ENCODE peak calls at places on chromosomes 6 and 20, in four cellular contexts. X is glutamatergic neuron, O is upper lobe of right lung, S is NCI-H1105 treated with DMSO at 0.1 percent for 48 hours. E is an unnamed sample.

GRCh38 chr20:49276895-49277785 is 717 bp downstream of the ZNFX1 start:
- DNase-seq in S (no peak), X (peak), O (peak), E (no peak)

GRCh38 chr6:158358450-158359077 is 46.3 kb downstream of the TULP4 start:
- DNase-seq in O (no peak), S (no peak), X (no peak), E (no peak)

GRCh38 chr6:151292974-151293373 is 53.2 kb downstream of the AKAP12 start:
- DNase-seq in X (no peak), O (no peak), S (no peak), E (no peak)

GRCh38 chr20:8301655-8302054 is 169.6 kb downstream of the PLCB1 start:
- DNase-seq in S (no peak), X (no peak), O (no peak), E (no peak)

GRCh38 chr6:119096683-119097310 is 18.3 kb upstream of the FAM184A start:
- DNase-seq in X (no peak), O (no peak), S (no peak), E (no peak)

GRCh38 chr20:57618091-57618765 is 2.0 kb downstream of the ZBP1 start:
- DNase-seq in O (peak), S (no peak), X (no peak), E (no peak)

GRCh38 chr6:80227545-80227944 is 121.1 kb downstream of the BCKDHB start:
- DNase-seq in X (no peak), O (no peak), S (no peak), E (no peak)

GRCh38 chr6:139112146-139112545 is 22.7 kb upstream of the HECA start:
- DNase-seq in X (no peak), S (no peak), O (no peak), E (no peak)

GRCh38 chr20:61659652-61660346 is 405.9 kb downstream of the TAF4 start:
- DNase-seq in O (no peak), S (peak), X (no peak), E (no peak)

GRCh38 chr20:39010496-39010895 is 48.4 kb downstream of the DHX35 start:
- DNase-seq in X (no peak), S (peak), O (no peak), E (no peak)

GRCh38 chr6:168095171-168095691 is 16.2 kb upstream of the FRMD1 start:
- DNase-seq in S (no peak), O (no peak), X (peak), E (no peak)

GRCh38 chr6:112245511-112246203 is 8.7 kb downstream of the LAMA4 start:
- DNase-seq in S (no peak), O (no peak), X (no peak), E (peak)

GRCh38 chr6:168192901-168193815 is 114.1 kb upstream of the FRMD1 start:
- DNase-seq in O (peak), S (no peak), X (no peak), E (no peak)

GRCh38 chr6:158849899-158850806 is 31.0 kb upstream of the EZR start:
- DNase-seq in S (peak), O (no peak), X (no peak), E (peak)

GRCh38 chr20:62766716-62767115 is 29.6 kb upstream of the MRGBP start:
- DNase-seq in S (peak), X (peak), O (no peak), E (no peak)

E was measured in amniotic stem cell.